ENCODE peak calls at places on chromosomes 3 and 15, in nine cellular contexts. F, X, G, Q, N, J, H, I and C are unnamed samples.

GRCh38 chr3:171772427-171773056 is 37.7 kb downstream of the PLD1 start:
- DNase-seq in F (peak; percentile 74), X (peak; percentile 67), G (peak; percentile 83), Q (peak; percentile 75), N (peak; percentile 32), J (no peak), H (peak; percentile 67), I (peak; percentile 58), C (peak; percentile 79)

GRCh38 chr3:98536456-98537017 is 4.8 kb downstream of the GPR15 start:
- DNase-seq in F (peak; percentile 39), X (no peak), G (no peak), Q (no peak), N (no peak), J (no peak), H (no peak), I (no peak), C (no peak)

GRCh38 chr3:126056681-126057546 is 27.0 kb downstream of the SLC41A3 start:
- DNase-seq in F (no peak), X (no peak), G (peak; percentile 14), Q (no peak), N (no peak), J (no peak), H (peak; percentile 55), I (no peak), C (peak; percentile 75)

GRCh38 chr15:32119286-32119685 is 89.0 kb downstream of the CHRNA7 start:
- DNase-seq in F (no peak), X (peak; percentile 8), G (no peak), Q (no peak), N (no peak), J (no peak), H (no peak), I (no peak), C (no peak)

GRCh38 chr15:50065264-50065663 is 53.8 kb downstream of the ATP8B4 start:
- DNase-seq in F (no peak), X (no peak), G (no peak), Q (no peak), N (no peak), J (no peak), H (no peak), I (no peak), C (no peak)

GRCh38 chr3:191070201-191070600 is 128.8 kb upstream of the OSTN start:
- DNase-seq in F (peak; percentile 94), X (no peak), G (peak; percentile 80), Q (no peak), N (no peak), J (no peak), H (peak; percentile 50), I (no peak), C (peak; percentile 81)

GRCh38 chr15:80093854-80094418 is 34.5 kb downstream of the ZFAND6 start:
- DNase-seq in F (peak; percentile 67), X (no peak), G (peak; percentile 36), Q (no peak), N (no peak), J (no peak), H (peak; percentile 50), I (no peak), C (peak; percentile 20)

GRCh38 chr3:901953-902778 is 190.7 kb upstream of the CNTN6 start:
- DNase-seq in F (peak; percentile 48), X (peak; percentile 36), G (peak; percentile 6), Q (peak; percentile 7), N (no peak), J (no peak), H (no peak), I (peak; percentile 13), C (peak; percentile 15)